ENCODE peak calls at places on chromosome 21, in six cellular contexts. J, U, M, Z, O and W are unnamed samples.

GRCh38 chr21:32726742-32727477 is 903 bp downstream of the SYNJ1 start:
- DNase-seq in J (no peak), U (peak; percentile 10), M (peak; percentile 47), Z (peak; percentile 58), O (no peak), W (no peak)

GRCh38 chr21:34004984-34005383 is 68.4 kb upstream of the MRPS6 start:
- DNase-seq in J (no peak), U (no peak), M (no peak), Z (no peak), O (no peak), W (no peak)

GRCh38 chr21:35326677-35327076 is 277.6 kb upstream of the RUNX1 start:
- DNase-seq in J (no peak), U (no peak), M (no peak), Z (no peak), O (no peak), W (no peak)

GRCh38 chr21:14071902-14072734 is 138.6 kb downstream of the LIPI start:
- DNase-seq in J (no peak), U (peak; percentile 9), M (no peak), Z (no peak), O (no peak), W (no peak)

GRCh38 chr21:45617021-45617930 is 26.2 kb upstream of the PCBP3 start:
- DNase-seq in J (no peak), U (no peak), M (no peak), Z (no peak), O (no peak), W (no peak)

GRCh38 chr21:43192501-43193081 is 23.8 kb downstream of the CRYAA start:
- DNase-seq in J (no peak), U (no peak), M (no peak), Z (no peak), O (no peak), W (no peak)

GRCh38 chr21:32392880-32393676 is at the start of gene URB1:
- DNase-seq in J (no peak), U (peak; percentile 99), M (peak; percentile 84), Z (peak; percentile 99), O (peak; percentile 93), W (peak; percentile 49)

GRCh38 chr21:46425061-46425460 is 33.6 kb upstream of the DIP2A start:
- DNase-seq in J (no peak), U (no peak), M (no peak), Z (no peak), O (no peak), W (no peak)

GRCh38 chr21:44767834-44768831 is 33.5 kb downstream of the UBE2G2 start:
- DNase-seq in J (no peak), U (no peak), M (no peak), Z (no peak), O (no peak), W (no peak)

GRCh38 chr21:39694750-39695149 is 50.2 kb upstream of the IGSF5 start:
- DNase-seq in J (no peak), U (no peak), M (no peak), Z (no peak), O (no peak), W (no peak)

GRCh38 chr21:44366586-44367211 is 13.3 kb downstream of the TRPM2 start:
- DNase-seq in J (no peak), U (no peak), M (no peak), Z (no peak), O (no peak), W (no peak)

GRCh38 chr21:43691801-43692200 is 27.1 kb upstream of the PDXK start:
- DNase-seq in J (no peak), U (no peak), M (no peak), Z (no peak), O (no peak), W (no peak)

GRCh38 chr21:35256468-35256988 is 207.4 kb upstream of the RUNX1 start:
- DNase-seq in J (peak; percentile 93), U (no peak), M (peak; percentile 98), Z (peak; percentile 48), O (peak; percentile 85), W (peak; percentile 89)